ENCODE peak calls at places on chromosome 13, in six cellular contexts. One of them, this sample, is unnamed.

GRCh38 chr13:26941345-26942174 is 181.0 kb upstream of the GPR12 start:
- DNase-seq in HS-5: no peak
- DNase-seq in spleen: no peak
- DNase-seq in aorta: no peak
- DNase-seq in NCI-H2107: no peak
- DNase-seq in stimulated activated effector memory CD8-positive, alpha-beta T cell treated with anti-CD3 and anti-CD28 coated beads, Interleukin-12 subunit alpha, Interleukin-12 subunit beta, amount 100 ng/mL, for 72 hours: no peak
- DNase-seq in this sample: no peak

GRCh38 chr13:50685491-50685890 is 158.0 kb downstream of the DLEU7 start:
- DNase-seq in NCI-H2107: peak
- DNase-seq in HS-5: no peak
- DNase-seq in aorta: peak
- DNase-seq in stimulated activated effector memory CD8-positive, alpha-beta T cell treated with anti-CD3 and anti-CD28 coated beads, Interleukin-12 subunit alpha, Interleukin-12 subunit beta, amount 100 ng/mL, for 72 hours: no peak
- DNase-seq in spleen: no peak
- DNase-seq in this sample: no peak

GRCh38 chr13:73440296-73440895 is 381.6 kb downstream of the KLF5 start:
- DNase-seq in spleen: no peak
- DNase-seq in aorta: no peak
- DNase-seq in NCI-H2107: no peak
- DNase-seq in HS-5: no peak
- DNase-seq in stimulated activated effector memory CD8-positive, alpha-beta T cell treated with anti-CD3 and anti-CD28 coated beads, Interleukin-12 subunit alpha, Interleukin-12 subunit beta, amount 100 ng/mL, for 72 hours: no peak
- DNase-seq in this sample: no peak

GRCh38 chr13:73201601-73202000 is 142.8 kb downstream of the KLF5 start:
- DNase-seq in HS-5: no peak
- DNase-seq in NCI-H2107: no peak
- DNase-seq in aorta: no peak
- DNase-seq in stimulated activated effector memory CD8-positive, alpha-beta T cell treated with anti-CD3 and anti-CD28 coated beads, Interleukin-12 subunit alpha, Interleukin-12 subunit beta, amount 100 ng/mL, for 72 hours: no peak
- DNase-seq in spleen: no peak
- DNase-seq in this sample: no peak

GRCh38 chr13:46905249-46905648 is 8.4 kb upstream of the HTR2A start:
- DNase-seq in HS-5: no peak
- DNase-seq in NCI-H2107: no peak
- DNase-seq in spleen: no peak
- DNase-seq in stimulated activated effector memory CD8-positive, alpha-beta T cell treated with anti-CD3 and anti-CD28 coated beads, Interleukin-12 subunit alpha, Interleukin-12 subunit beta, amount 100 ng/mL, for 72 hours: no peak
- DNase-seq in aorta: no peak
- DNase-seq in this sample: no peak

GRCh38 chr13:110300090-110300815 is 6.7 kb downstream of the COL4A1 start:
- DNase-seq in spleen: no peak
- DNase-seq in aorta: no peak
- DNase-seq in HS-5: no peak
- DNase-seq in stimulated activated effector memory CD8-positive, alpha-beta T cell treated with anti-CD3 and anti-CD28 coated beads, Interleukin-12 subunit alpha, Interleukin-12 subunit beta, amount 100 ng/mL, for 72 hours: no peak
- DNase-seq in NCI-H2107: no peak
- DNase-seq in this sample: no peak

GRCh38 chr13:33249066-33249465 is 36.5 kb downstream of the STARD13 start:
- DNase-seq in spleen: no peak
- DNase-seq in NCI-H2107: no peak
- DNase-seq in HS-5: peak
- DNase-seq in aorta: no peak
- DNase-seq in stimulated activated effector memory CD8-positive, alpha-beta T cell treated with anti-CD3 and anti-CD28 coated beads, Interleukin-12 subunit alpha, Interleukin-12 subunit beta, amount 100 ng/mL, for 72 hours: no peak
- DNase-seq in this sample: no peak

GRCh38 chr13:82803341-82803740 is 1078.9 kb downstream of the SLITRK1 start:
- DNase-seq in aorta: no peak
- DNase-seq in stimulated activated effector memory CD8-positive, alpha-beta T cell treated with anti-CD3 and anti-CD28 coated beads, Interleukin-12 subunit alpha, Interleukin-12 subunit beta, amount 100 ng/mL, for 72 hours: no peak
- DNase-seq in spleen: no peak
- DNase-seq in NCI-H2107: no peak
- DNase-seq in HS-5: peak
- DNase-seq in this sample: no peak

GRCh38 chr13:108426893-108427292 is 157.4 kb downstream of the TNFSF13B start:
- DNase-seq in stimulated activated effector memory CD8-positive, alpha-beta T cell treated with anti-CD3 and anti-CD28 coated beads, Interleukin-12 subunit alpha, Interleukin-12 subunit beta, amount 100 ng/mL, for 72 hours: no peak
- DNase-seq in aorta: no peak
- DNase-seq in HS-5: no peak
- DNase-seq in spleen: no peak
- DNase-seq in NCI-H2107: no peak
- DNase-seq in this sample: no peak

GRCh38 chr13:99390601-99391000 is 83.4 kb upstream of the GPR183 start:
- DNase-seq in stimulated activated effector memory CD8-positive, alpha-beta T cell treated with anti-CD3 and anti-CD28 coated beads, Interleukin-12 subunit alpha, Interleukin-12 subunit beta, amount 100 ng/mL, for 72 hours: no peak
- DNase-seq in HS-5: no peak
- DNase-seq in aorta: no peak
- DNase-seq in NCI-H2107: no peak
- DNase-seq in spleen: no peak
- DNase-seq in this sample: no peak

GRCh38 chr13:47087841-47088240 is 191.0 kb upstream of the HTR2A start:
- DNase-seq in aorta: no peak
- DNase-seq in NCI-H2107: no peak
- DNase-seq in spleen: no peak
- DNase-seq in stimulated activated effector memory CD8-positive, alpha-beta T cell treated with anti-CD3 and anti-CD28 coated beads, Interleukin-12 subunit alpha, Interleukin-12 subunit beta, amount 100 ng/mL, for 72 hours: no peak
- DNase-seq in HS-5: peak
- DNase-seq in this sample: no peak

GRCh38 chr13:36945078-36945477 is 25.0 kb upstream of the SMAD9 start:
- DNase-seq in spleen: no peak
- DNase-seq in aorta: no peak
- DNase-seq in NCI-H2107: no peak
- DNase-seq in stimulated activated effector memory CD8-positive, alpha-beta T cell treated with anti-CD3 and anti-CD28 coated beads, Interleukin-12 subunit alpha, Interleukin-12 subunit beta, amount 100 ng/mL, for 72 hours: no peak
- DNase-seq in HS-5: no peak
- DNase-seq in this sample: no peak

GRCh38 chr13:111957913-111958450 is 109.0 kb upstream of the SOX1 start:
- DNase-seq in aorta: no peak
- DNase-seq in HS-5: no peak
- DNase-seq in NCI-H2107: no peak
- DNase-seq in stimulated activated effector memory CD8-positive, alpha-beta T cell treated with anti-CD3 and anti-CD28 coated beads, Interleukin-12 subunit alpha, Interleukin-12 subunit beta, amount 100 ng/mL, for 72 hours: no peak
- DNase-seq in spleen: peak
- DNase-seq in this sample: no peak